ENCODE peak calls at places on chromosomes 6 and 20, in five cellular contexts. W is lung microvascular endothelial cell; H is cerebellum; E is stomach; N is stimulated activated CD4-positive, alpha-beta T cell treated with anti-CD3 and anti-CD28 coated beads, Interleukin-2, amount 100 ng/mL, for 48 hours. A is an unnamed sample.

GRCh38 chr20:4135385-4136077 is 120.2 kb upstream of the RNF24 start:
- DNase-seq in W (peak), H (no peak), E (peak), N (no peak), A (no peak)

GRCh38 chr6:28657756-28658465 is 132.2 kb downstream of the GPX5 start:
- DNase-seq in W (peak), H (peak), E (no peak), N (peak), A (no peak)

GRCh38 chr6:16391451-16391912 is 153.1 kb downstream of the GMPR start:
- DNase-seq in W (no peak), H (no peak), E (no peak), N (no peak), A (no peak)

GRCh38 chr6:19354181-19354580 is 483.0 kb upstream of the ID4 start:
- DNase-seq in W (no peak), H (no peak), E (no peak), N (no peak), A (no peak)

GRCh38 chr20:37207176-37207575 is 27.8 kb upstream of the MROH8 start:
- DNase-seq in W (no peak), H (no peak), E (no peak), N (no peak), A (no peak)

GRCh38 chr20:21564127-21564773 is 50.4 kb upstream of the NKX2-2 start:
- DNase-seq in W (no peak), H (peak), E (no peak), N (no peak), A (no peak)

GRCh38 chr6:156313037-156313436 is 464.1 kb upstream of the ARID1B start:
- DNase-seq in W (no peak), H (no peak), E (no peak), N (no peak), A (no peak)

GRCh38 chr6:165698868-165699267 is 35.8 kb upstream of the PDE10A start:
- DNase-seq in W (no peak), H (no peak), E (no peak), N (no peak), A (no peak)

GRCh38 chr6:25254671-25255070 is 24.5 kb upstream of the CARMIL1 start:
- DNase-seq in W (no peak), H (no peak), E (no peak), N (no peak), A (no peak)

GRCh38 chr6:36612101-36612625 is 18.0 kb downstream of the SRSF3 start:
- DNase-seq in W (no peak), H (no peak), E (no peak), N (no peak), A (peak)

GRCh38 chr6:168371185-168371584 is 51.6 kb upstream of the DACT2 start:
- DNase-seq in W (no peak), H (no peak), E (no peak), N (no peak), A (peak)

GRCh38 chr6:83183082-83183828 is 9.8 kb downstream of the PGM3 start:
- DNase-seq in W (no peak), H (no peak), E (no peak), N (no peak), A (no peak)

GRCh38 chr6:41563060-41563776 is 17.0 kb downstream of the FOXP4 start:
- DNase-seq in W (no peak), H (no peak), E (no peak), N (no peak), A (no peak)

GRCh38 chr6:143039548-143039947 is 21.1 kb upstream of the AIG1 start:
- DNase-seq in W (no peak), H (no peak), E (no peak), N (no peak), A (no peak)

GRCh38 chr6:5506575-5506974 is 245.3 kb downstream of the FARS2 start:
- DNase-seq in W (no peak), H (no peak), E (no peak), N (no peak), A (no peak)